ENCODE peak calls at places on chromosome 10, in six cellular contexts. I, Z, T, O, N and A are unnamed samples. For H3K4me1, the result is how much of the 10 kb centered on the place peaks cover.

GRCh38 chr10:34006471-34006870 is 672.0 kb upstream of the NRP1 start:
- DNase-seq in I (no peak), Z (no peak), T (no peak), O (no peak), N (no peak), A (no peak)

GRCh38 chr10:33126742-33127141 is 168.7 kb upstream of the ITGB1 start:
- DNase-seq in I (no peak), Z (no peak), T (no peak), O (no peak), N (no peak), A (no peak)

GRCh38 chr10:121927361-121927840 is 430 bp downstream of the ATE1 start:
- DNase-seq in I (peak), Z (no peak), T (peak), O (peak), N (peak), A (no peak)

GRCh38 chr10:48556065-48556464 is 48.8 kb downstream of the ARHGAP22 start:
- DNase-seq in I (no peak), Z (no peak), T (no peak), O (no peak), N (no peak), A (no peak)

GRCh38 chr10:34802692-34803091 is 12.4 kb downstream of the PARD3 start:
- DNase-seq in I (no peak), Z (no peak), T (no peak), O (no peak), N (no peak), A (no peak)

GRCh38 chr10:128318868-128319267 is 192.6 kb upstream of the MKI67 start:
- DNase-seq in I (no peak), Z (no peak), T (no peak), O (no peak), N (no peak), A (no peak)

GRCh38 chr10:48506147-48506917 is 98.5 kb downstream of the ARHGAP22 start:
- DNase-seq in I (peak), Z (no peak), T (no peak), O (peak), N (no peak), A (no peak)

GRCh38 chr10:43137701-43137970 is 609 bp upstream of the CSGALNACT2 start:
- DNase-seq in I (peak), Z (no peak), T (peak), O (peak), N (peak), A (peak)

GRCh38 chr10:35236739-35237138 is 99.6 kb upstream of the CCNY start:
- DNase-seq in I (peak), Z (no peak), T (no peak), O (no peak), N (no peak), A (no peak)

DNA sequence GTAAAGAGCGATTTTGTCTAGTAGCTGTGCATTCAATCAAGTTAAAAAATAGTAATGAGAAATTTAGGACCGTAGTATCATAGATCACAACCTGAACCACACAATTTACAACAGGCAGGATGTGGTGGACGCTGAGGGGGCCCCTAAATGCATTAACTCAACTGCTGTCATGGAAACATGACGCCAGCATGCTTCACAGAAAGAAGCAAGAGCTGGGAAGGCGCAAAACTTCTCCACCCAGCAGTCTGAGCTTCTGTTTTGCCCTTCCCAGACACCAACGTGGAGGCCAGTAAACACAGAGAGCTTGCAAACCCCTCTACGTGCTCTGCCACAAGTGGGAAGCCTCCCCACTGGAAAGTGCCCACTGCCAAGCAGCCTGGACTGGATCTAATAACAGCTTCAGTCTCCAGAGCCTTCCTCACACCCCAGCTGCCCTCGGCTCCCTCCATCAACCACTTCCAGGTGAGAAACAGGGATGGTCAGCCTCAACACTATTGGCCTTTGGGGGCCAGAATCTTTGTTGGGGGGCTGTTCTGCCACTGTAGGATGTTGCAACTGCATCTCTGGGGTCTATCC is 151.8 kb downstream of the SFMBT2 start:
- DNase-seq in I (no peak), Z (peak), T (no peak), O (no peak), N (no peak), A (no peak)
- H3K4me1 ChIP-seq in I (under half), Z (under half), T (under half), O (under half), N (under half), A (under half)

GRCh38 chr10:88110355-88110754 is 246.9 kb downstream of the PTEN start:
- DNase-seq in I (peak), Z (no peak), T (no peak), O (no peak), N (no peak), A (no peak)
- H3K4me1 ChIP-seq in I (under half), Z (under half), T (under half), O (under half), N (under half), A (under half)

GRCh38 chr10:72259491-72260214 is 14.1 kb upstream of the DDIT4 start:
- DNase-seq in I (peak), Z (no peak), T (no peak), O (peak), N (no peak), A (no peak)
- H3K4me1 ChIP-seq in I (under half), Z (half or more), T (half or more), O (half or more), N (under half), A (half or more)

DNA sequence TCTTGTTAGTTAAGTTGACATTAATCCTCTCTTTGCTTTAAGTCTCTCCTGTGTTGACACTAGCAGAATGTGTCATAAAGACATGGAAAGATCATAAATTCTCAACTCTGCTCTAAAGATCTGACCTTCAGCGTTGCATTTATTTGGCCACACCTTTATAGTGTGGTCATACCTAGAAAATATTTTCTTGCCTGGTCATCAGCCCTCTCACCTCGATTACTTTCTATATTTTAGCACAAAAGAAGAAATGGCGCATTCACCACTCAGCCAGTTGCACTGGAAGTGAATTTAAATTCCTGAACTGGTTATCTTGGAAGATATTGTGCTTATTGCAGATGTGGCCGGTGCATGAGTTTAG is 96.7 kb upstream of the PDCD4 start:
- DNase-seq in I (no peak), Z (no peak), T (no peak), O (no peak), N (no peak), A (no peak)
- H3K4me1 ChIP-seq in I (under half), Z (under half), T (under half), O (under half), N (under half), A (under half)

DNA sequence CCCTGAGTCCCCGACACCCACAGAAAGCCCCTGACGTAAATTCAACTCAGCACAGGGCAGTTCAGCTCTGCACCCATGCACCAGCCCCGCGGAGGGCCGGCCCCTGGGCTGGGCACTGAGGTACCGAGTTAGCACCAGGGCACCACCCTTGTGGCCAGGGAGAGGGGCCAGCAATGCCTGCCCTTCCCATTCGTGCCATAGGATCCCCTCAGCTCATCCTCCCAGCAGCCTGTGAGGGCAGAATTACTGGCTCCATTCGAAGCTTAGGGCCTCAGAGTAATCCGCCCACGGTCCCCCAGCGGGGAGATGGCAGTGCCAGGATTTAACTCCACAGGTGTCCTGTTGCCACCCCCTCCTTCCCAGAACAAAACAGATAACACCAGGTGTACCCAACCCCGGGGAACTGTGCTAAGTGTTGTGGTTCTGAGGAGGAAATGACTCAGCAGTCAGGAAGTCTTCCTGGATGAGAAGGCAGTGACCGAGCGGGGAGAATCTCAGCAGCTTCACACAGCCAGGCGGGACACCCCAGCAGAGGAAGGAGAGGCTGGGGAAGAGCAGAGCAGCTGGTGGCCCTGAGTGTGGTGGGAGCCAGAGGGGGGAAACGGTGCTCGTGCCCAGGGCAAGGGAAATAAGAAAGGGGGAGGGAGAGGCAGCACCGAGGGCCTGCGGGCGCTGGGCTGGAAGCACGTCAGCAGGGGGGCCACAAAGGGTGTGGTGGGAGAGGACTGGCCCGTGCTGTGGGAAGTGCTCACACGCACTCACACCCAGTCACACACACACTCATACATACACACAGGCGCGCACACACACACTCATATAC is 59.6 kb upstream of the CHST15 start:
- DNase-seq in I (peak), Z (peak), T (peak), O (peak), N (peak), A (peak)
- H3K4me1 ChIP-seq in I (under half), Z (under half), T (under half), O (under half), N (under half), A (under half)

GRCh38 chr10:72689660-72690059 is 2.3 kb upstream of the MCU start:
- DNase-seq in I (no peak), Z (no peak), T (no peak), O (no peak), N (no peak), A (no peak)
- H3K4me1 ChIP-seq in I (under half), Z (under half), T (under half), O (under half), N (under half), A (under half)

DNA sequence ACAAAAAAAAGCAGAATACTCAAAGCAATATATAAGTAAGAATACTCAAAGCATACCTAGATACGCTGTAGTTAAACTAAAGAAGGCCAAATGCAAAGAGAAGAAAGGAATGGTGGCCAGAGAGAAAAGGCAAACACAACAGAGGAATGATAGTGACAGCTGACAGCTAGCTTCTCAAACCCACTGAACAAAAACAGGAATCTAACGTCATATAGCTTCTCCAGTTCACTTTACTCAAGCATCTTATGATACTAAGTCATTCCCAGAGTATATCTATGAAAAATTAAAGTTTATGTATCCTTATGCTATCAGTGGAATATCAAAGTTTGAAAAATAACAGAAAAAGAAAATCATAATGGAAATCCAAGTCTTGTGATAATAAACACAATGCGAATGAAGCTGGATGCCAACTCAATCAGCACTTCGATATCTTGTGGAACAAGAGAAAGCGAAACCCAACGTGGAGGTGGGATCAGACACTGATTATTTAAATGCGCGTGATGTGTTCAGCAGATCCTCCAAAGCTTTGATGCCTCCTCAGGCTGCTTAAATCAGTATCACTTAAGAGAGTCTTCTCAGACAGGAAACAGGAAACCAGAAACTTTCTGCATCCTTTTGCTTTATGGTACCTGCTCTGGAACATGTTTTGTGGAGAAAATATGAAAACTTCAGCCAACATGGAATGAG is 102.8 kb downstream of the PIP4K2A start:
- DNase-seq in I (no peak), Z (peak), T (no peak), O (no peak), N (no peak), A (no peak)
- H3K4me1 ChIP-seq in I (under half), Z (half or more), T (under half), O (under half), N (under half), A (half or more)